ENCODE peak calls at places on chromosome 17, in six cellular contexts. One of them, this sample, is unnamed.

GRCh38 chr17:81469266-81469665 is 43.3 kb downstream of the ACTG1 start:
- DNase-seq in prostate gland: no peak
- DNase-seq in T-helper 1 cell: no peak
- DNase-seq in colonic mucosa: no peak
- DNase-seq in SK-MEL-5: no peak
- DNase-seq in ELR: no peak
- DNase-seq in this sample: no peak

GRCh38 chr17:48494335-48494734 is 36.5 kb downstream of the HOXB1 start:
- DNase-seq in colonic mucosa: no peak
- DNase-seq in ELR: peak
- DNase-seq in SK-MEL-5: no peak
- DNase-seq in T-helper 1 cell: no peak
- DNase-seq in prostate gland: no peak
- DNase-seq in this sample: no peak

GRCh38 chr17:28744104-28744801 is 442 bp downstream of the TRAF4 start:
- DNase-seq in SK-MEL-5: no peak
- DNase-seq in ELR: peak
- DNase-seq in T-helper 1 cell: peak
- DNase-seq in colonic mucosa: peak
- DNase-seq in prostate gland: no peak
- DNase-seq in this sample: peak

GRCh38 chr17:72512649-72513556 is 392.1 kb downstream of the SOX9 start:
- DNase-seq in prostate gland: no peak
- DNase-seq in T-helper 1 cell: no peak
- DNase-seq in ELR: no peak
- DNase-seq in colonic mucosa: no peak
- DNase-seq in SK-MEL-5: no peak
- DNase-seq in this sample: no peak

GRCh38 chr17:63270610-63271009 is 175.5 kb downstream of the CYB561 start:
- DNase-seq in colonic mucosa: no peak
- DNase-seq in prostate gland: no peak
- DNase-seq in T-helper 1 cell: no peak
- DNase-seq in ELR: peak
- DNase-seq in SK-MEL-5: no peak
- DNase-seq in this sample: no peak

GRCh38 chr17:27155866-27156265 is 138.0 kb upstream of the WSB1 start:
- DNase-seq in colonic mucosa: no peak
- DNase-seq in SK-MEL-5: no peak
- DNase-seq in prostate gland: no peak
- DNase-seq in T-helper 1 cell: no peak
- DNase-seq in ELR: no peak
- DNase-seq in this sample: no peak

GRCh38 chr17:2595200-2595599 is 1.7 kb downstream of the PAFAH1B1 start:
- DNase-seq in ELR: peak
- DNase-seq in prostate gland: no peak
- DNase-seq in T-helper 1 cell: no peak
- DNase-seq in colonic mucosa: no peak
- DNase-seq in SK-MEL-5: no peak
- DNase-seq in this sample: no peak

GRCh38 chr17:17028059-17028877 is 14.0 kb upstream of the MPRIP start:
- DNase-seq in prostate gland: peak
- DNase-seq in colonic mucosa: peak
- DNase-seq in SK-MEL-5: peak
- DNase-seq in ELR: peak
- DNase-seq in T-helper 1 cell: no peak
- DNase-seq in this sample: peak

GRCh38 chr17:16428098-16428882 is 12.9 kb downstream of the TRPV2 start:
- DNase-seq in colonic mucosa: peak
- DNase-seq in T-helper 1 cell: peak
- DNase-seq in ELR: peak
- DNase-seq in SK-MEL-5: peak
- DNase-seq in prostate gland: no peak
- DNase-seq in this sample: peak

GRCh38 chr17:72343911-72344310 is 223.1 kb downstream of the SOX9 start:
- DNase-seq in colonic mucosa: no peak
- DNase-seq in ELR: peak
- DNase-seq in prostate gland: no peak
- DNase-seq in T-helper 1 cell: no peak
- DNase-seq in SK-MEL-5: no peak
- DNase-seq in this sample: no peak

GRCh38 chr17:72726936-72727335 is 365.6 kb downstream of the SLC39A11 start:
- DNase-seq in colonic mucosa: no peak
- DNase-seq in T-helper 1 cell: peak
- DNase-seq in SK-MEL-5: no peak
- DNase-seq in prostate gland: no peak
- DNase-seq in ELR: peak
- DNase-seq in this sample: no peak

GRCh38 chr17:1009411-1010085 is 12.6 kb downstream of the TIMM22 start:
- DNase-seq in T-helper 1 cell: no peak
- DNase-seq in SK-MEL-5: no peak
- DNase-seq in ELR: no peak
- DNase-seq in colonic mucosa: no peak
- DNase-seq in prostate gland: no peak
- DNase-seq in this sample: no peak

GRCh38 chr17:80145076-80146075 is 1.6 kb downstream of the EIF4A3 start:
- DNase-seq in prostate gland: no peak
- DNase-seq in ELR: peak
- DNase-seq in colonic mucosa: no peak
- DNase-seq in T-helper 1 cell: no peak
- DNase-seq in SK-MEL-5: no peak
- DNase-seq in this sample: peak

GRCh38 chr17:34562387-34562786 is 17.0 kb upstream of the TMEM132E start:
- DNase-seq in T-helper 1 cell: no peak
- DNase-seq in SK-MEL-5: peak
- DNase-seq in prostate gland: no peak
- DNase-seq in colonic mucosa: no peak
- DNase-seq in ELR: peak
- DNase-seq in this sample: peak

GRCh38 chr17:81708739-81709185 is 3.3 kb upstream of the SLC25A10 start:
- DNase-seq in T-helper 1 cell: no peak
- DNase-seq in prostate gland: no peak
- DNase-seq in ELR: no peak
- DNase-seq in SK-MEL-5: no peak
- DNase-seq in colonic mucosa: no peak
- DNase-seq in this sample: no peak

GRCh38 chr17:37158290-37158689 is 209.5 kb downstream of the AATF start:
- DNase-seq in colonic mucosa: no peak
- DNase-seq in T-helper 1 cell: no peak
- DNase-seq in SK-MEL-5: no peak
- DNase-seq in prostate gland: no peak
- DNase-seq in ELR: no peak
- DNase-seq in this sample: no peak

GRCh38 chr17:75242461-75243042 is 18.9 kb downstream of the GGA3 start:
- DNase-seq in SK-MEL-5: no peak
- DNase-seq in T-helper 1 cell: peak
- DNase-seq in colonic mucosa: no peak
- DNase-seq in prostate gland: no peak
- DNase-seq in ELR: no peak
- DNase-seq in this sample: no peak

GRCh38 chr17:37088459-37088858 is 139.7 kb downstream of the AATF start:
- DNase-seq in T-helper 1 cell: no peak
- DNase-seq in ELR: no peak
- DNase-seq in colonic mucosa: no peak
- DNase-seq in prostate gland: peak
- DNase-seq in SK-MEL-5: no peak
- DNase-seq in this sample: peak

GRCh38 chr17:38601539-38602351 is 4.0 kb downstream of the SRCIN1 start:
- DNase-seq in ELR: no peak
- DNase-seq in SK-MEL-5: no peak
- DNase-seq in prostate gland: no peak
- DNase-seq in colonic mucosa: peak
- DNase-seq in T-helper 1 cell: no peak
- DNase-seq in this sample: peak

GRCh38 chr17:55527520-55528118 is 16.4 kb upstream of the SMIM36 start:
- DNase-seq in SK-MEL-5: peak
- DNase-seq in colonic mucosa: no peak
- DNase-seq in ELR: peak
- DNase-seq in prostate gland: peak
- DNase-seq in T-helper 1 cell: no peak
- DNase-seq in this sample: peak

GRCh38 chr17:49687878-49688491 is 10.1 kb upstream of the SPOP start:
- DNase-seq in prostate gland: no peak
- DNase-seq in colonic mucosa: no peak
- DNase-seq in SK-MEL-5: peak
- DNase-seq in T-helper 1 cell: no peak
- DNase-seq in ELR: peak
- DNase-seq in this sample: peak

GRCh38 chr17:62718420-62718819 is 89.7 kb downstream of the MARCHF10 start:
- DNase-seq in ELR: peak
- DNase-seq in prostate gland: no peak
- DNase-seq in SK-MEL-5: no peak
- DNase-seq in T-helper 1 cell: no peak
- DNase-seq in colonic mucosa: no peak
- DNase-seq in this sample: no peak